ENCODE peak calls at places on chromosome 10, in nine cellular contexts. F is esophagus squamous epithelium, T is endodermal cell, R is coronary artery, Y is Peyer's patch, U is breast epithelium, M is colonic mucosa, S is kidney, L is Panc1. V is an unnamed sample.

GRCh38 chr10:88989824-88990527 is 622 bp upstream of the FAS start:
- DNase-seq in F (no peak), T (no peak), R (no peak), Y (no peak), U (no peak), M (no peak), S (no peak), L (no peak), V (peak; percentile 79)

GRCh38 chr10:100743626-100744135 is 1.7 kb upstream of the PAX2 start:
- DNase-seq in F (no peak), T (peak; percentile 84), R (no peak), Y (peak; percentile 59), U (no peak), M (no peak), S (peak; percentile 83), L (no peak), V (no peak)

GRCh38 chr10:125102821-125103220 is 57.5 kb downstream of the CTBP2 start:
- DNase-seq in F (no peak), T (no peak), R (no peak), Y (peak; percentile 58), U (no peak), M (peak; percentile 55), S (no peak), L (no peak), V (no peak)

GRCh38 chr10:71520042-71520441 is 123.3 kb downstream of the CDH23 start:
- DNase-seq in F (no peak), T (no peak), R (no peak), Y (no peak), U (no peak), M (no peak), S (no peak), L (no peak), V (no peak)

GRCh38 chr10:26855186-26855585 is 5.6 kb downstream of the ABI1 start:
- DNase-seq in F (no peak), T (no peak), R (no peak), Y (no peak), U (no peak), M (no peak), S (no peak), L (no peak), V (no peak)

GRCh38 chr10:71392791-71393781 is 3.6 kb upstream of the CDH23 start:
- DNase-seq in F (no peak), T (peak; percentile 29), R (peak; percentile 62), Y (peak; percentile 40), U (no peak), M (no peak), S (no peak), L (no peak), V (no peak)

GRCh38 chr10:102167861-102168260 is 15.7 kb downstream of the NOLC1 start:
- DNase-seq in F (no peak), T (no peak), R (no peak), Y (no peak), U (no peak), M (no peak), S (no peak), L (no peak), V (no peak)

GRCh38 chr10:124075116-124075955 is 18.1 kb downstream of the CHST15 start:
- DNase-seq in F (no peak), T (no peak), R (no peak), Y (no peak), U (no peak), M (no peak), S (no peak), L (no peak), V (no peak)

GRCh38 chr10:127826161-127826740 is 66.5 kb downstream of the CLRN3 start:
- DNase-seq in F (no peak), T (peak; percentile 42), R (no peak), Y (no peak), U (no peak), M (no peak), S (no peak), L (no peak), V (no peak)

GRCh38 chr10:125093199-125093841 is 67.0 kb downstream of the CTBP2 start:
- DNase-seq in F (no peak), T (no peak), R (no peak), Y (peak; percentile 58), U (no peak), M (peak; percentile 40), S (peak; percentile 79), L (no peak), V (no peak)

GRCh38 chr10:89810908-89811515 is 109.6 kb downstream of the KIF20B start:
- DNase-seq in F (no peak), T (no peak), R (no peak), Y (no peak), U (no peak), M (no peak), S (no peak), L (no peak), V (no peak)

GRCh38 chr10:58967551-58968418 is 208.7 kb upstream of the PHYHIPL start:
- DNase-seq in F (no peak), T (peak; percentile 97), R (no peak), Y (peak; percentile 78), U (peak; percentile 31), M (no peak), S (peak; percentile 88), L (no peak), V (no peak)

GRCh38 chr10:82288461-82288881 is 413.5 kb downstream of the NRG3 start:
- DNase-seq in F (no peak), T (no peak), R (no peak), Y (no peak), U (no peak), M (no peak), S (no peak), L (no peak), V (no peak)

GRCh38 chr10:111113961-111114830 is 37.4 kb downstream of the ADRA2A start:
- DNase-seq in F (no peak), T (peak; percentile 17), R (peak; percentile 43), Y (no peak), U (no peak), M (no peak), S (no peak), L (no peak), V (no peak)

GRCh38 chr10:17227367-17228080 is 517 bp upstream of the VIM start:
- DNase-seq in F (no peak), T (no peak), R (no peak), Y (no peak), U (no peak), M (no peak), S (no peak), L (no peak), V (no peak)

GRCh38 chr10:112950714-112951348 is 784 bp downstream of the TCF7L2 start:
- DNase-seq in F (no peak), T (peak; percentile 69), R (no peak), Y (no peak), U (peak; percentile 31), M (peak; percentile 48), S (peak; percentile 74), L (no peak), V (no peak)

GRCh38 chr10:8051851-8052257 is 2.6 kb upstream of the GATA3 start:
- DNase-seq in F (no peak), T (no peak), R (no peak), Y (no peak), U (no peak), M (no peak), S (no peak), L (no peak), V (no peak)
- H3K4me3 ChIP-seq in F (no peak overlapping the region), T (peak overlapping the region; percentile 65), R (peak overlapping the region; percentile 72), Y (no peak overlapping the region), U (peak overlapping the region; percentile 20), M (no peak overlapping the region), S (no peak overlapping the region), L (peak overlapping the region; percentile 9), V (no peak overlapping the region)

DNA sequence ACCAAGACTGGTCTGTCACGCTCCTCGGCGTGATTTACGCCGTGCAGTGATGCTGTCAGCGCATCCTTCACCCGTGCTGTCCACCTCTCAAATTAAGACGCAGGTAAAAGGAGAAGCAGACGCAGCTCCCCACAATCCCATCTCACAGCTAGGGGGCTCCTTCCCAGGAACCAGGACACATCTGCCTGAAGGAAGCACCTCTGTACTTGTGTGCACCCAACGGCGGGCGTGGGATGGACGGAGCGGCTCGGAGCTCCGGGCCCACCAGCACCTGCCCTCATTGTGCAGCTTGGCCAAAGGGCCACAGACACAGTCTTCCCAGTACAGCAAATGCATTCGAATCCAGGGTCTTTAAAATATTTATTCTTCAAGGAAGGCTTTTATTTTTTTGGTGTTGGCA is 55.3 kb downstream of the STK32C start:
- DNase-seq in F (no peak), T (no peak), R (no peak), Y (no peak), U (no peak), M (no peak), S (no peak), L (no peak), V (no peak)
- TF ChIP-seq CTCF in F (no peak), T (peak; percentile 52), R (no peak), Y (no peak), U (no peak), M (no peak), S (no peak), L (no peak), V (no peak)

GRCh38 chr10:34732926-34733325 is 82.2 kb downstream of the PARD3 start:
- DNase-seq in F (no peak), T (no peak), R (no peak), Y (no peak), U (no peak), M (no peak), S (no peak), L (no peak), V (no peak)

GRCh38 chr10:34729619-34730018 is 85.5 kb downstream of the PARD3 start:
- DNase-seq in F (no peak), T (no peak), R (no peak), Y (no peak), U (no peak), M (no peak), S (no peak), L (no peak), V (no peak)

GRCh38 chr10:34731885-34732701 is 83.0 kb downstream of the PARD3 start:
- DNase-seq in F (no peak), T (no peak), R (no peak), Y (no peak), U (no peak), M (no peak), S (no peak), L (no peak), V (no peak)

GRCh38 chr10:34731213-34731612 is 83.9 kb downstream of the PARD3 start:
- DNase-seq in F (no peak), T (no peak), R (no peak), Y (no peak), U (no peak), M (no peak), S (no peak), L (no peak), V (no peak)

DNA sequence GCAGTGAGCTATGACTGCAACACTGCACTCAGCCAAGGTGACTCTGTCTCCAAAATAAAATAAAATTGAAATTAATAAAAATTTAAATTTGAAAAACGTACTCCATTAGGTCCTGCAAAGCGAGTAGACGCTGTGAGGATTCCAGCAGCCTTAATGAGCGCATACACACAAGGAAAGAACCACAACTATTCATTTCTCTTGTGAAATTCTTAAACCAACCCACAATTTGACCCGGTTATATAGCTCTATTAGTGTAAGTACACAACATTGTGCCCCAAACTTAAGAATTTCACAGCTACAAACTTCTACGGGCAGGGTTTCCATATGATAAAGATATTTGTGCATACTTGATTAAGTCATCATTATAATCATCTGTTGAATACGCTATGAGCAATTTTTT is 84.4 kb downstream of the PARD3 start:
- DNase-seq in F (no peak), T (no peak), R (no peak), Y (no peak), U (no peak), M (no peak), S (no peak), L (no peak), V (no peak)
- H3K27ac ChIP-seq in F (peak overlapping the region; percentile 67), T (no peak overlapping the region), R (no peak overlapping the region), Y (no peak overlapping the region), U (no peak overlapping the region), M (no peak overlapping the region), S (no peak overlapping the region), L (no peak overlapping the region), V (no peak overlapping the region)

GRCh38 chr10:28969413-28969812 is 292.1 kb downstream of the BAMBI start:
- DNase-seq in F (no peak), T (no peak), R (no peak), Y (no peak), U (no peak), M (no peak), S (no peak), L (no peak), V (no peak)
- H3K4me3 ChIP-seq in F (no peak overlapping the region), T (no peak overlapping the region), R (no peak overlapping the region), Y (no peak overlapping the region), U (no peak overlapping the region), M (no peak overlapping the region), S (no peak overlapping the region), L (no peak overlapping the region), V (no peak overlapping the region)

V was measured in ascending aorta.